ENCODE peak calls at places on chromosome 6, in seven cellular contexts. J, M, B, U, Q, W and O are unnamed samples.

GRCh38 chr6:43891072-43891870 is 121.3 kb downstream of the VEGFA start:
- DNase-seq in J (no peak), M (no peak), B (peak; percentile 57), U (no peak), Q (no peak), W (no peak), O (no peak)

GRCh38 chr6:169454204-169454871 is 200.7 kb upstream of the THBS2 start:
- DNase-seq in J (no peak), M (no peak), B (no peak), U (no peak), Q (peak; percentile 11), W (no peak), O (no peak)

GRCh38 chr6:31175961-31176360 is 5.5 kb upstream of the POU5F1 start:
- DNase-seq in J (no peak), M (no peak), B (no peak), U (no peak), Q (no peak), W (peak; percentile 58), O (no peak)

GRCh38 chr6:36851632-36852031 is 12.4 kb upstream of the CPNE5 start:
- DNase-seq in J (no peak), M (no peak), B (no peak), U (no peak), Q (no peak), W (no peak), O (no peak)

GRCh38 chr6:127120787-127121636 is 2.5 kb downstream of the RSPO3 start:
- DNase-seq in J (peak; percentile 63), M (peak; percentile 24), B (peak; percentile 89), U (peak; percentile 73), Q (peak; percentile 63), W (peak; percentile 56), O (peak; percentile 56)

GRCh38 chr6:890995-891394 is 198.1 kb upstream of the EXOC2 start:
- DNase-seq in J (no peak), M (no peak), B (no peak), U (no peak), Q (no peak), W (no peak), O (no peak)

GRCh38 chr6:118893095-118893881 is 664 bp upstream of the ASF1A start:
- DNase-seq in J (no peak), M (no peak), B (no peak), U (no peak), Q (peak; percentile 49), W (peak; percentile 16), O (peak; percentile 38)

GRCh38 chr6:13846841-13847240 is 32.5 kb upstream of the MCUR1 start:
- DNase-seq in J (peak; percentile 35), M (no peak), B (peak; percentile 79), U (peak; percentile 53), Q (peak; percentile 65), W (peak; percentile 82), O (no peak)

DNA sequence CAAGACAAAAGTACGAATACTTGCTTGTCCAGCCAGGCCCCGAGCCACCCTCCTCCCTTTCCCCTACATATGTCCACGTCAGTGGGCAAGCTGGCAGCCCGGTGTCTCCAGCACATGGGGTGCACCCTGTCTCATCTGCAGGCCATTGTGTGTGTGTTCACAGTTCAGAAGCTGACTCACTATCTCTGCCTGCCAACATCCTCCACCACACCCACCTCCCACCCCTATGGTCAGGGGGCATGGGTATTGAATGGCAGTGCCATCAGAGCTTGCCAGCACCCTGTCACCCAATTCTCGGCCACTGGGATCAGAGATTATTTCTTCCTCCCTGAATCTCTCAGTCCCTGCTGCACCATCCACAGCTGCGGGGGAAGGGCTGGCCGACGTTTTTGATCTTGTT is 195.7 kb downstream of the FARS2 start:
- DNase-seq in J (no peak), M (no peak), B (no peak), U (no peak), Q (no peak), W (no peak), O (no peak)
- TF ChIP-seq JUND in J (no peak), M (no peak), B (no peak), U (no peak), Q (no peak), W (no peak), O (no peak)

DNA sequence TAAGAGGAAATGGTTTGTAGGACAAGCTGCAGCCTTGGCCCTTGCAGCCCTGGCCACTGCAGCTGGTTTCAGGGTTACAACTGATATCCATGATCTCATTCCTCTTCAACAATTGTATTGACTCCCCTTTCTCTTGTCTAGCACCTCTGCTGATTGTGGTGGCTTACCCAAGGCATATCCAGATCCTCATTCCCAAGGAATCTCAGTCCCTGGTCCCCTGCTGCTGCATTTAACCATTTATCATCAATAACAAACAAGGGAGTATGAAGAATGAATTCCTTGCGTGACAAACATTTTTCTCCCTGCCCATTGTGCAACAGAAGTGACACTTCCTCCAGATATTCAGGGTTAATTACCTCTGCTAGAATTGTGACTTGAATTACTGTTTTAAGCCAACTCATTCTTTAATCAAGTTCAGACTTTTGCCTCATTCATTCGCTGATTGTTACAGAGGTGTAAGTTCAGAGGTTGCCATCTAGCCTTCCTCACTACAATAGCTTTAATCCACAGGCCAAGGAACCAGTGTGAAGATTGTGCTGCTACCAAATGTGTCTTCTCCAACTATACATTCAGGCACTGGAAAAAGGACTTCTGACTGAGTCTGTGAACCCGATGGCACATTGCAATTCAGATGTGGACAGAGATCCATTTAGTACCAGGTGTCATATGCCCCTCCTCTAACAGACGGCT is 111.1 kb upstream of the ADGRF1 start:
- DNase-seq in J (no peak), M (no peak), B (no peak), U (no peak), Q (peak; percentile 62), W (no peak), O (no peak)
- TF ChIP-seq JUND in J (no peak), M (no peak), B (no peak), U (no peak), Q (no peak), W (no peak), O (no peak)

DNA sequence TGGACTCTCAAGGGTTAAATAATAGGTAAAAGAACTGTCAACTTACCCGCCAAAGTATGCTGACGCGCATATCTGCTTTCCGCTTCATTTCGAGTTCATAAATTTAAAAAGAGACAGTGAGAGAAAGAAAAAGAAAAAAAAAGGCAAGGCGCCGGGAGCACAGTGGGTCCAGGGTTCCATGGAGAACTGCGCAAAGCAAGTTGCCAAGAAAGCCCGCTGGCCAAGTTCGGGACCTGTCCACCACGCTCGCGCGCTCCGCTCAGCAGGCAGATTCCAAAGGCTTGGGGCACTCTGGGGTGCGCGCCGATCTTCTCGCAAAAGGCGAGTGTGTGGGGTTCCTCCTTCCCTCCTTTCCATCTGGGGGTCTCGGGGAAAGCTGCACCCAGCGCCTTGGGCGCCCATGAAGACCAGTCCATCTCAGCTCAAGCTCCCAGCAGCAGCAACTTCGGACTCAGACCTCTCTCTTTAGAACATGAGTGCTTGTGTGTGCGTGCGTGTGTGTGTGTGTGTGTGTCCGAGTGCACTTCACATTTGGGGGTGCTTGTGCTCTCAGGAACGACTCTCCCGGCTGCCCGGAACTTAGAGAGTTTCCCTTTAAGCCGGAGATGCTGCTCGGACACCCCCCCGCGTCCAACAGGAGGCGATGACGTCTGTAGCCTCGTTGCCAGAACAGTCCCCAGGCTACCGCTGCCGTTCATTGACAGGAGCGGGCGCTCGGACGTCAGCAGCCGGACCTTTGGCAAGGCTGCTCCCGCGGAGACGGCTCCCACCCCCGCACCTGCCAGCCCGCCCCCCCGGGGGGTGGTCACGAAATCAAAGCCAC is 180.0 kb downstream of the TBXT start:
- DNase-seq in J (no peak), M (no peak), B (peak; percentile 62), U (peak; percentile 90), Q (no peak), W (no peak), O (peak; percentile 63)
- TF ChIP-seq JUND in J (no peak), M (no peak), B (no peak), U (no peak), Q (no peak), W (no peak), O (no peak)

DNA sequence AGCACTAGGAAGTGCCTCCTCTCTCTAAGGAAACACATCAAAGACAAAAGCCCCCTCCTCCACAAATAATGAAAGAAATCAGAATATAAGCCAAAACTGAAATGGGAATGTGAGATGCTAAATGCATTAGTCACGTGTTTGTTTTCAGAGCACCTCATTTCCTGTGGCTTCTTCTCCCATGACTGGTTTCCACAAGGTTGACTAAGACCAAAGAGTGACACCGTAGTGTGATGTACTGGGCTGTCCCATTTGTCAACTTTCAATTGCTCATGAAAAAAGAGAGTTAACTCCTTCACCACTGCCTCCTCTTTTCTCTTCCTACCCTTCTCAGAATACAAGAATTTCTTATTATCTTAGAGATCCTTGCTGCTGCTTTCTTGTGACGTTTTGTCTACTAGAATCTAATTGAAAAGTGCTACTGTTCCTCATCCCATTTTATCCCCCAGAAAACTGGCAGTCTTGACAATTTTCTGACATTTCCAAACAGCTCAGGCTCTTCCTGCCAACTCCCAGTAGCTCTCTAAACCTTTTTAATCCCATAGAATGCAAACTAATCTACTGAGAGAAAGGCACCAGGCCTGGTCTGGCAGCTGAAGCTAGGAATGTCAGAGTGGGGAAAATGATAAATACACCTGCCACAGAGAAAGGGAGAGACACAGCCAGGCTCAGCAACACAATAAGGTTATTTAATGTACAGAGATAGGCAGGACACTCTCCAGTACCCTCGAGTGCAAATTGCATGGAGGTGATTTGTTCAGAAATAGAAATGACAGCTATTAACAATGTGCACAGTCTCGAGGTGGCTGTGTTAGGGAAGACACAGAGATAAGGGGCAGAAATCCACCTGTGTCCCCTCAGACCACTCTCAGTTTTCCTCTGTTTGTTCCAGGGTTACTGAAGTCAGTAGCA is 671.7 kb upstream of the NRSN1 start:
- DNase-seq in J (no peak), M (no peak), B (no peak), U (no peak), Q (no peak), W (no peak), O (no peak)
- TF ChIP-seq JUND in J (no peak), M (no peak), B (no peak), U (no peak), Q (no peak), W (no peak), O (no peak)